ENCODE peak calls at places on chromosome 11, in four cellular contexts. J, X, Z and B are unnamed samples.

GRCh38 chr11:3158821-3159220 is 6.3 kb downstream of the OSBPL5 start:
- DNase-seq in J (no peak), X (no peak), Z (no peak), B (peak)

GRCh38 chr11:17021550-17021949 is 7.3 kb upstream of the PLEKHA7 start:
- DNase-seq in J (peak), X (no peak), Z (no peak), B (no peak)

GRCh38 chr11:5242933-5243844 is 6.5 kb downstream of the HBG1 start:
- DNase-seq in J (no peak), X (no peak), Z (no peak), B (no peak)

GRCh38 chr11:117612111-117612510 is 184.9 kb downstream of the DSCAML1 start:
- DNase-seq in J (no peak), X (peak), Z (no peak), B (no peak)

GRCh38 chr11:121452609-121453150 is at the start of gene SORL1-AS1:
- DNase-seq in J (peak), X (peak), Z (peak), B (no peak)

GRCh38 chr11:60821827-60822599 is 19.9 kb upstream of the CCDC86 start:
- DNase-seq in J (no peak), X (no peak), Z (no peak), B (no peak)

GRCh38 chr11:405323-405975 is 9.3 kb downstream of the SIGIRR start:
- DNase-seq in J (no peak), X (no peak), Z (no peak), B (no peak)

GRCh38 chr11:114061053-114062049 is 1.8 kb downstream of the ZBTB16 start:
- DNase-seq in J (peak), X (no peak), Z (no peak), B (peak)

GRCh38 chr11:35791088-35791958 is 128.7 kb downstream of the TRIM44 start:
- DNase-seq in J (no peak), X (no peak), Z (peak), B (no peak)

GRCh38 chr11:12808519-12808918 is 134.3 kb downstream of the TEAD1 start:
- DNase-seq in J (no peak), X (no peak), Z (no peak), B (no peak)

GRCh38 chr11:124875401-124875800 is 10.2 kb downstream of the ROBO3 start:
- DNase-seq in J (no peak), X (no peak), Z (no peak), B (peak)

GRCh38 chr11:129314381-129314780 is 61.3 kb upstream of the BARX2 start:
- DNase-seq in J (no peak), X (no peak), Z (no peak), B (no peak)

GRCh38 chr11:55263081-55263480 is 1.1 kb downstream of the TRIM48 start:
- DNase-seq in J (no peak), X (no peak), Z (no peak), B (no peak)

GRCh38 chr11:60914620-60915249 is 777 bp downstream of the TMEM109 start:
- DNase-seq in J (peak), X (no peak), Z (no peak), B (no peak)

GRCh38 chr11:36023922-36024321 is 80.1 kb downstream of the LDLRAD3 start:
- DNase-seq in J (no peak), X (no peak), Z (no peak), B (no peak)

GRCh38 chr11:17923213-17923612 is 89.6 kb downstream of the SERGEF start:
- DNase-seq in J (no peak), X (no peak), Z (no peak), B (no peak)

GRCh38 chr11:86068138-86068861 is 584 bp downstream of the PICALM start:
- DNase-seq in J (peak), X (peak), Z (peak), B (peak)

GRCh38 chr11:123577081-123577598 is 77.3 kb downstream of the SCN3B start:
- DNase-seq in J (peak), X (peak), Z (peak), B (peak)

GRCh38 chr11:76658651-76659650 is 11.6 kb downstream of the LRRC32 start:
- DNase-seq in J (no peak), X (peak), Z (no peak), B (peak)

GRCh38 chr11:62420882-62421281 is 2.0 kb downstream of the SCGB1A1 start:
- DNase-seq in J (no peak), X (no peak), Z (no peak), B (no peak)

GRCh38 chr11:100752371-100753073 is 65.4 kb downstream of the ARHGAP42 start:
- DNase-seq in J (no peak), X (no peak), Z (peak), B (no peak)

GRCh38 chr11:111427471-111427912 is 48.4 kb upstream of the POU2AF1 start:
- DNase-seq in J (no peak), X (no peak), Z (peak), B (no peak)

GRCh38 chr11:104402812-104403521 is 239.0 kb upstream of the PDGFD start:
- DNase-seq in J (peak), X (no peak), Z (no peak), B (no peak)

GRCh38 chr11:63512816-63513215 is 6.9 kb downstream of the LGALS12 start:
- DNase-seq in J (no peak), X (no peak), Z (no peak), B (no peak)

GRCh38 chr11:130168105-130168504 is 8.5 kb downstream of the ST14 start:
- DNase-seq in J (no peak), X (no peak), Z (no peak), B (no peak)

GRCh38 chr11:44564653-44565007 is 833 bp upstream of the CD82 start:
- DNase-seq in J (peak), X (no peak), Z (peak), B (peak)

GRCh38 chr11:111000400-111001090 is 245.0 kb upstream of the POU2AF2 start:
- DNase-seq in J (no peak), X (no peak), Z (no peak), B (no peak)

GRCh38 chr11:121575250-121575962 is 122.6 kb upstream of the SORL1-AS1 start:
- DNase-seq in J (no peak), X (no peak), Z (no peak), B (peak)

GRCh38 chr11:65366340-65366773 is 11.8 kb downstream of the TIGD3 start:
- DNase-seq in J (peak), X (no peak), Z (peak), B (no peak)

GRCh38 chr11:70109006-70109405 is 30.9 kb downstream of the ANO1 start:
- DNase-seq in J (no peak), X (no peak), Z (no peak), B (no peak)

GRCh38 chr11:128294001-128294684 is 293.2 kb downstream of the ETS1 start:
- DNase-seq in J (no peak), X (no peak), Z (no peak), B (no peak)

GRCh38 chr11:134995746-134996145 is 583.7 kb upstream of the B3GAT1 start:
- DNase-seq in J (peak), X (no peak), Z (no peak), B (no peak)

GRCh38 chr11:105935791-105936190 is 86.2 kb downstream of the MSANTD4 start:
- DNase-seq in J (peak), X (no peak), Z (peak), B (no peak)

GRCh38 chr11:43217856-43218255 is 93.9 kb upstream of the API5 start:
- DNase-seq in J (no peak), X (no peak), Z (no peak), B (no peak)

GRCh38 chr11:69588270-69588669 is 52.7 kb upstream of the CCND1 start:
- DNase-seq in J (peak), X (no peak), Z (no peak), B (no peak)

GRCh38 chr11:96306933-96307747 is 35.9 kb downstream of the MAML2 start:
- DNase-seq in J (peak), X (no peak), Z (peak), B (no peak)

GRCh38 chr11:61639816-61640443 is 40.3 kb upstream of the DAGLA start:
- DNase-seq in J (peak), X (no peak), Z (no peak), B (no peak)

GRCh38 chr11:113147249-113147648 is 167.1 kb upstream of the TTC12 start:
- DNase-seq in J (peak), X (no peak), Z (peak), B (no peak)

GRCh38 chr11:32090774-32091370 is at the start of gene RCN1:
- DNase-seq in J (peak), X (peak), Z (peak), B (peak)